ENCODE peak calls at places on chromosomes 2 and 18, in five cellular contexts. U, J, L, C and A are unnamed samples.
A peak's percentile ranks its signal among the peaks of the same experiment; 100 is the strongest.

GRCh38 chr2:19695706-19696105 is 206.1 kb downstream of the TTC32 start:
- DNase-seq in L (no peak), J (no peak), C (no peak), U (no peak), A (no peak)

GRCh38 chr2:157465554-157465953 is 21.7 kb upstream of the CYTIP start:
- DNase-seq in J (no peak), L (no peak), U (no peak), C (no peak), A (no peak)

GRCh38 chr2:164252568-164253287 is 368.6 kb downstream of the GRB14 start:
- DNase-seq in J (no peak), C (no peak), U (no peak), L (no peak), A (no peak)

GRCh38 chr2:125684932-125685331 is 971.0 kb upstream of the GYPC start:
- DNase-seq in U (no peak), J (no peak), L (no peak), C (no peak), A (no peak)

GRCh38 chr18:42274488-42275137 is 319.6 kb downstream of the PIK3C3 start:
- DNase-seq in J (no peak), L (peak; percentile 21), U (no peak), C (no peak), A (no peak)

GRCh38 chr2:69007169-69007568 is 5.8 kb upstream of the ANTXR1 start:
- DNase-seq in L (no peak), U (no peak), C (no peak), J (no peak), A (no peak)

GRCh38 chr18:3790702-3791101 is 340.7 kb downstream of the TGIF1 start:
- DNase-seq in U (peak; percentile 91), J (no peak), L (no peak), C (no peak), A (no peak)

GRCh38 chr2:205411558-205411957 is 270.7 kb upstream of the NRP2 start:
- DNase-seq in J (no peak), C (no peak), L (no peak), U (no peak), A (no peak)

GRCh38 chr2:26591619-26592505 is 49.3 kb downstream of the CIB4 start:
- DNase-seq in U (no peak), C (no peak), L (no peak), J (no peak), A (no peak)

GRCh38 chr2:205474746-205475145 is 207.6 kb upstream of the NRP2 start:
- DNase-seq in C (no peak), L (peak; percentile 15), U (no peak), J (no peak), A (peak; percentile 34)

GRCh38 chr2:136134126-136134525 is 16.2 kb upstream of the CXCR4 start:
- DNase-seq in J (no peak), L (no peak), U (no peak), C (peak; percentile 81), A (no peak)

GRCh38 chr2:40760071-40760666 is 308.3 kb upstream of the SLC8A1 start:
- DNase-seq in U (peak; percentile 48), C (no peak), L (peak; percentile 72), J (peak; percentile 57), A (peak; percentile 71)

GRCh38 chr2:158407031-158407430 is 49.5 kb downstream of the CCDC148 start:
- DNase-seq in U (no peak), L (no peak), C (no peak), J (no peak), A (no peak)

GRCh38 chr2:235534608-235535422 is 41.0 kb downstream of the AGAP1 start:
- DNase-seq in J (no peak), C (no peak), L (no peak), U (no peak), A (no peak)

GRCh38 chr18:55588001-55588875 is at the start of gene TCF4:
- DNase-seq in U (peak; percentile 72), L (peak; percentile 71), C (peak; percentile 37), J (peak; percentile 26), A (peak; percentile 72)

GRCh38 chr18:8830067-8831060 is 125.0 kb downstream of the MTCL1 start:
- DNase-seq in J (no peak), U (no peak), C (no peak), L (no peak), A (no peak)

GRCh38 chr2:105404736-105405135 is 5.9 kb upstream of the FHL2 start:
- DNase-seq in L (no peak), J (no peak), C (no peak), U (no peak), A (no peak)

GRCh38 chr2:59233448-59233847 is 992.3 kb upstream of the FANCL start:
- DNase-seq in L (no peak), U (no peak), C (no peak), J (no peak), A (no peak)

GRCh38 chr2:20589975-20590703 is 60.8 kb downstream of the HS1BP3 start:
- DNase-seq in J (no peak), U (no peak), C (no peak), L (peak; percentile 75), A (peak; percentile 31)

GRCh38 chr18:24506175-24506574 is 45.7 kb downstream of the HRH4 start:
- DNase-seq in C (no peak), L (no peak), J (no peak), U (no peak), A (no peak)